ENCODE peak calls at places on chromosomes 2 and 18, in nine cellular contexts. J is T-helper 1 cell; E is cerebellum; M is amniotic stem cell; F is esophagus squamous epithelium; Y is stimulated activated CD8-positive, alpha-beta memory T cell treated with anti-CD3 and anti-CD28 coated beads, Interleukin-4, amount 100 ng/mL, for 48 hours; W is iris pigment epithelial cell; T is spleen; I is stimulated activated CD4-positive, alpha-beta T cell treated with anti-CD3 and anti-CD28 coated beads, Interleukin-1b, Interleukin-23, amount 100 ng/mL, for 1 hour. A is an unnamed sample.

GRCh38 chr2:20157606-20157970 is 67.3 kb downstream of the SDC1 start:
- DNase-seq in J (no peak), E (no peak), M (no peak), F (no peak), Y (no peak), W (peak), T (no peak), I (no peak), A (no peak)

GRCh38 chr2:240759454-240759853 is 60.6 kb downstream of the KIF1A start:
- DNase-seq in J (no peak), E (no peak), M (no peak), F (no peak), Y (peak), W (no peak), T (no peak), I (no peak), A (no peak)

GRCh38 chr2:215410932-215411285 is 25.0 kb downstream of the FN1 start:
- DNase-seq in J (no peak), E (no peak), M (peak), F (no peak), Y (no peak), W (peak), T (no peak), I (no peak), A (peak)

GRCh38 chr2:57880967-57881366 is 165.6 kb upstream of the VRK2 start:
- DNase-seq in J (no peak), E (no peak), M (no peak), F (no peak), Y (no peak), W (no peak), T (no peak), I (no peak), A (no peak)

GRCh38 chr18:13464432-13465125 is 246.0 kb downstream of the LDLRAD4 start:
- DNase-seq in J (peak), E (no peak), M (no peak), F (peak), Y (peak), W (peak), T (peak), I (peak), A (no peak)

GRCh38 chr2:74921236-74921736 is 37.2 kb upstream of the POLE4 start:
- DNase-seq in J (no peak), E (no peak), M (no peak), F (no peak), Y (no peak), W (no peak), T (no peak), I (no peak), A (no peak)

GRCh38 chr2:46362667-46363012 is 65.4 kb downstream of the EPAS1 start:
- DNase-seq in J (no peak), E (no peak), M (no peak), F (no peak), Y (no peak), W (peak), T (no peak), I (no peak), A (no peak)

GRCh38 chr2:153005051-153005450 is 286.6 kb downstream of the ARL6IP6 start:
- DNase-seq in J (no peak), E (no peak), M (no peak), F (no peak), Y (no peak), W (no peak), T (no peak), I (no peak), A (no peak)

GRCh38 chr2:157538073-157538472 is 90.6 kb downstream of the ACVR1C start:
- DNase-seq in J (no peak), E (no peak), M (no peak), F (no peak), Y (no peak), W (no peak), T (no peak), I (no peak), A (no peak)

GRCh38 chr18:14189858-14190257 is 57.6 kb upstream of the ZNF519 start:
- DNase-seq in J (no peak), E (no peak), M (no peak), F (no peak), Y (no peak), W (peak), T (no peak), I (no peak), A (peak)

GRCh38 chr2:159615936-159616733 is at the start of gene BAZ2B:
- DNase-seq in J (no peak), E (peak), M (peak), F (no peak), Y (peak), W (peak), T (no peak), I (no peak), A (peak)

GRCh38 chr2:72859831-72860262 is 27.4 kb upstream of the SPR start:
- DNase-seq in J (peak), E (peak), M (no peak), F (no peak), Y (peak), W (peak), T (no peak), I (peak), A (peak)

GRCh38 chr2:140011287-140011686 is 1231.1 kb upstream of the NXPH2 start:
- DNase-seq in J (no peak), E (no peak), M (no peak), F (no peak), Y (no peak), W (no peak), T (no peak), I (no peak), A (no peak)

GRCh38 chr2:169069341-169069740 is at the start of gene DHRS9:
- DNase-seq in J (no peak), E (no peak), M (no peak), F (no peak), Y (peak), W (peak), T (peak), I (no peak), A (no peak)

GRCh38 chr2:26727641-26728561 is 35.4 kb downstream of the KCNK3 start:
- DNase-seq in J (peak), E (no peak), M (no peak), F (no peak), Y (peak), W (peak), T (no peak), I (no peak), A (no peak)

GRCh38 chr2:48399828-48400552 is 130.0 kb upstream of the STON1 start:
- DNase-seq in J (no peak), E (no peak), M (no peak), F (no peak), Y (no peak), W (no peak), T (no peak), I (no peak), A (no peak)

GRCh38 chr18:5175378-5175777 is 21.7 kb downstream of the AKAIN1 start:
- DNase-seq in J (no peak), E (no peak), M (no peak), F (no peak), Y (no peak), W (no peak), T (no peak), I (no peak), A (no peak)

GRCh38 chr2:74188018-74188601 is 9.4 kb upstream of the MOB1A start:
- DNase-seq in J (no peak), E (no peak), M (no peak), F (no peak), Y (no peak), W (peak), T (peak), I (no peak), A (no peak)

GRCh38 chr2:85844486-85844885 is 44.3 kb downstream of the ST3GAL5 start:
- DNase-seq in J (no peak), E (no peak), M (no peak), F (no peak), Y (no peak), W (peak), T (no peak), I (no peak), A (no peak)

GRCh38 chr2:76450024-76450475 is 739.3 kb upstream of the GCFC2 start:
- DNase-seq in J (no peak), E (no peak), M (no peak), F (no peak), Y (no peak), W (no peak), T (no peak), I (no peak), A (no peak)